ENCODE peak calls at places on chromosomes 7 and 10, in nine cellular contexts. C, H, V, J, O, L, B, Z and E are unnamed samples.

GRCh38 chr7:86846494-86847190 is 202.9 kb downstream of the GRM3 start:
- DNase-seq in J (peak), B (no peak), L (no peak), H (no peak), Z (no peak), O (no peak), V (peak), C (no peak), E (no peak)

GRCh38 chr7:83594076-83594475 is 54.9 kb downstream of the SEMA3E start:
- DNase-seq in Z (no peak), O (no peak), L (no peak), B (no peak), V (no peak), J (peak), H (no peak), C (no peak), E (no peak)

GRCh38 chr10:58240531-58240930 is 27.2 kb downstream of the IPMK start:
- DNase-seq in O (no peak), V (peak), H (no peak), Z (no peak), C (no peak), B (no peak), L (no peak), J (no peak), E (no peak)

GRCh38 chr10:21797984-21798765 is 205.4 kb downstream of the DNAJC1 start:
- DNase-seq in Z (no peak), C (no peak), O (no peak), V (no peak), B (no peak), J (no peak), L (peak), H (no peak), E (peak)

GRCh38 chr7:111931016-111931517 is 275.1 kb downstream of the DOCK4 start:
- DNase-seq in B (no peak), H (no peak), C (no peak), V (peak), O (no peak), L (no peak), Z (no peak), J (peak), E (no peak)

GRCh38 chr7:130141858-130142653 is 63.1 kb downstream of the TMEM209 start:
- DNase-seq in C (no peak), V (no peak), H (no peak), Z (no peak), J (no peak), L (no peak), O (no peak), B (no peak), E (no peak)

GRCh38 chr7:77904252-77904651 is 105.7 kb downstream of the PHTF2 start:
- DNase-seq in V (peak), O (no peak), Z (no peak), J (no peak), L (no peak), B (no peak), H (no peak), C (no peak), E (no peak)

GRCh38 chr7:36265720-36266119 is 112.7 kb downstream of the EEPD1 start:
- DNase-seq in J (no peak), H (no peak), Z (no peak), O (no peak), L (no peak), C (no peak), V (peak), B (no peak), E (no peak)

GRCh38 chr10:53839437-53840039 is 961.5 kb downstream of the PCDH15 start:
- DNase-seq in O (peak), L (peak), B (no peak), C (no peak), Z (no peak), J (peak), H (no peak), V (peak), E (peak)

GRCh38 chr7:142714375-142714774 is 34.9 kb upstream of the PRSS1 start:
- DNase-seq in L (peak), J (no peak), C (peak), H (no peak), O (no peak), V (no peak), B (no peak), Z (no peak), E (peak)

GRCh38 chr7:117091721-117092120 is 138.4 kb downstream of the ST7 start:
- DNase-seq in B (no peak), H (no peak), O (no peak), Z (no peak), V (no peak), C (no peak), J (peak), L (no peak), E (no peak)

GRCh38 chr7:1290262-1291039 is 57.8 kb downstream of the UNCX start:
- DNase-seq in B (peak), C (peak), H (peak), O (no peak), Z (no peak), J (peak), V (peak), L (peak), E (peak)

GRCh38 chr10:12432402-12433189 is 83.2 kb downstream of the CAMK1D start:
- DNase-seq in J (peak), H (no peak), Z (no peak), B (no peak), C (no peak), O (no peak), L (no peak), V (no peak), E (no peak)

GRCh38 chr7:64887756-64888508 is 15.1 kb upstream of the ZNF273 start:
- DNase-seq in H (peak), V (no peak), J (peak), Z (no peak), O (no peak), B (peak), L (peak), C (no peak), E (no peak)

GRCh38 chr10:78624791-78625190 is 444.0 kb upstream of the ZMIZ1 start:
- DNase-seq in H (no peak), C (no peak), B (no peak), Z (peak), O (no peak), L (no peak), J (no peak), V (no peak), E (no peak)

GRCh38 chr7:111763221-111763791 is 201.0 kb upstream of the IMMP2L start:
- DNase-seq in O (peak), H (no peak), J (peak), V (peak), L (peak), C (no peak), Z (no peak), B (peak), E (peak)

GRCh38 chr10:125262414-125262813 is 102.1 kb upstream of the CTBP2 start:
- DNase-seq in H (no peak), B (no peak), L (no peak), C (no peak), O (no peak), V (no peak), J (no peak), Z (no peak), E (no peak)

GRCh38 chr7:68248973-68249372 is 1252.3 kb downstream of the TYW1 start:
- DNase-seq in H (no peak), J (no peak), B (no peak), Z (no peak), C (no peak), V (no peak), O (no peak), L (no peak), E (no peak)

GRCh38 chr7:87456247-87456646 is 19.2 kb downstream of the ABCB4 start:
- DNase-seq in H (no peak), C (no peak), V (no peak), O (no peak), L (no peak), Z (no peak), J (peak), B (no peak), E (no peak)

GRCh38 chr10:59536151-59536550 is 173.5 kb downstream of the SLC16A9 start:
- DNase-seq in C (no peak), H (no peak), B (peak), Z (no peak), V (peak), J (peak), L (no peak), O (peak), E (no peak)

GRCh38 chr7:115654384-115655181 is 376.0 kb downstream of the TFEC start:
- DNase-seq in L (no peak), O (peak), H (no peak), C (no peak), V (no peak), B (peak), J (no peak), Z (no peak), E (no peak)

GRCh38 chr10:97013983-97014382 is 171.8 kb downstream of the SLIT1 start:
- DNase-seq in J (no peak), C (no peak), B (no peak), L (no peak), O (no peak), Z (no peak), H (no peak), V (no peak), E (no peak)